ENCODE peak calls at places on chromosomes 13 and 19, in four cellular contexts. J is SHP77, K is Right ventricle myocardium superior, E is NCI-H1694 treated with DMSO at 0.1 percent for 48 hours. T is an unnamed sample.

GRCh38 chr13:79483302-79483701 is 2.3 kb downstream of the NDFIP2 start:
- DNase-seq in J (no peak), K (no peak), E (no peak), T (no peak)

GRCh38 chr19:45100797-45101196 is 7.8 kb downstream of the PPP1R37 start:
- DNase-seq in J (no peak), K (no peak), E (no peak), T (no peak)

GRCh38 chr19:13172335-13173128 is 22.3 kb downstream of the IER2 start:
- DNase-seq in J (peak; percentile 42), K (peak; percentile 88), E (peak; percentile 18), T (peak; percentile 96)

GRCh38 chr13:94556646-94557045 is 39.3 kb downstream of the TGDS start:
- DNase-seq in J (no peak), K (no peak), E (peak; percentile 1), T (no peak)

GRCh38 chr19:3373971-3374368 is 7.6 kb downstream of the NFIC start:
- DNase-seq in J (no peak), K (no peak), E (no peak), T (no peak)

GRCh38 chr13:111228262-111229144 is 91.9 kb upstream of the TEX29 start:
- DNase-seq in J (no peak), K (no peak), E (no peak), T (peak; percentile 81)

GRCh38 chr19:48381178-48381950 is 10.0 kb downstream of the KDELR1 start:
- DNase-seq in J (no peak), K (no peak), E (no peak), T (no peak)

GRCh38 chr19:55165952-55166529 is 372 bp downstream of the DNAAF3 start:
- DNase-seq in J (peak; percentile 87), K (peak; percentile 56), E (peak; percentile 85), T (peak; percentile 84)

GRCh38 chr13:109684836-109685602 is 101.4 kb downstream of the IRS2 start:
- DNase-seq in J (no peak), K (peak; percentile 55), E (no peak), T (no peak)

GRCh38 chr19:41997121-41997850 is 3.3 kb upstream of the ATP1A3 start:
- DNase-seq in J (peak; percentile 89), K (peak; percentile 69), E (peak; percentile 64), T (peak; percentile 81)

GRCh38 chr13:48892311-48892710 is 83.4 kb upstream of the FNDC3A start:
- DNase-seq in J (no peak), K (no peak), E (no peak), T (no peak)

GRCh38 chr13:106318941-106319411 is 216.5 kb downstream of the EFNB2 start:
- DNase-seq in J (no peak), K (no peak), E (no peak), T (no peak)

T was measured in kidney.